ENCODE peak calls at places on chromosome X, in five cellular contexts. One of them, this sample, is unnamed.

GRCh38 chrX:26295425-26295824 is 79.5 kb downstream of the MAGEB5 start:
- DNase-seq in mesenchymal stem cell: no peak
- DNase-seq in trophoblast cell: no peak
- DNase-seq in H1: no peak
- DNase-seq in H9: no peak
- DNase-seq in this sample: no peak

GRCh38 chrX:12685541-12685940 is 105.7 kb upstream of the PRPS2 start:
- DNase-seq in H9: no peak
- DNase-seq in trophoblast cell: no peak
- DNase-seq in H1: no peak
- DNase-seq in mesenchymal stem cell: no peak
- DNase-seq in this sample: no peak

GRCh38 chrX:115362334-115363095 is 73.0 kb downstream of the LUZP4 start:
- DNase-seq in mesenchymal stem cell: peak; percentile 61
- DNase-seq in H9: no peak
- DNase-seq in trophoblast cell: no peak
- DNase-seq in H1: no peak
- DNase-seq in this sample: no peak

GRCh38 chrX:13216139-13216538 is 103.7 kb downstream of the ATXN3L start:
- DNase-seq in mesenchymal stem cell: peak; percentile 5
- DNase-seq in trophoblast cell: no peak
- DNase-seq in H9: no peak
- DNase-seq in H1: no peak
- DNase-seq in this sample: no peak

GRCh38 chrX:81232218-81232617 is 30.3 kb downstream of the SH3BGRL start:
- DNase-seq in trophoblast cell: no peak
- DNase-seq in mesenchymal stem cell: no peak
- DNase-seq in H1: no peak
- DNase-seq in H9: no peak
- DNase-seq in this sample: no peak

GRCh38 chrX:107678957-107679740 is 50.8 kb downstream of the PRPS1 start:
- DNase-seq in H1: no peak
- DNase-seq in mesenchymal stem cell: peak; percentile 84
- DNase-seq in H9: peak; percentile 39
- DNase-seq in trophoblast cell: no peak
- DNase-seq in this sample: no peak

GRCh38 chrX:75156537-75156945 is 458 bp upstream of the ABCB7 start:
- DNase-seq in trophoblast cell: no peak
- DNase-seq in mesenchymal stem cell: peak; percentile 58
- DNase-seq in H1: no peak
- DNase-seq in H9: no peak
- DNase-seq in this sample: no peak

GRCh38 chrX:103913356-103914020 is 48.9 kb upstream of the TMSB15B start:
- DNase-seq in mesenchymal stem cell: no peak
- DNase-seq in H9: peak; percentile 31
- DNase-seq in trophoblast cell: no peak
- DNase-seq in H1: no peak
- DNase-seq in this sample: no peak

GRCh38 chrX:14356401-14356800 is 172.9 kb upstream of the GLRA2 start:
- DNase-seq in H1: no peak
- DNase-seq in H9: no peak
- DNase-seq in mesenchymal stem cell: peak; percentile 9
- DNase-seq in trophoblast cell: no peak
- DNase-seq in this sample: no peak

GRCh38 chrX:150258463-150259430 is 104.4 kb upstream of the MAMLD1 start:
- DNase-seq in mesenchymal stem cell: no peak
- DNase-seq in trophoblast cell: no peak
- DNase-seq in H1: no peak
- DNase-seq in H9: no peak
- DNase-seq in this sample: no peak

GRCh38 chrX:119516157-119516702 is 48.0 kb downstream of the SLC25A5 start:
- DNase-seq in trophoblast cell: peak; percentile 29
- DNase-seq in H1: no peak
- DNase-seq in mesenchymal stem cell: peak; percentile 70
- DNase-seq in H9: peak; percentile 49
- DNase-seq in this sample: peak; percentile 49

GRCh38 chrX:39058724-39059123 is 257.5 kb downstream of the MID1IP1 start:
- DNase-seq in trophoblast cell: no peak
- DNase-seq in H9: no peak
- DNase-seq in mesenchymal stem cell: no peak
- DNase-seq in H1: no peak
- DNase-seq in this sample: no peak

GRCh38 chrX:69210513-69211065 is 45.3 kb upstream of the PJA1 start:
- DNase-seq in trophoblast cell: no peak
- DNase-seq in mesenchymal stem cell: no peak
- DNase-seq in H1: no peak
- DNase-seq in H9: no peak
- DNase-seq in this sample: no peak

GRCh38 chrX:131187234-131187633 is 101.9 kb downstream of the IGSF1 start:
- DNase-seq in mesenchymal stem cell: no peak
- DNase-seq in H9: no peak
- DNase-seq in H1: no peak
- DNase-seq in trophoblast cell: no peak
- DNase-seq in this sample: no peak

GRCh38 chrX:68571292-68572256 is 72.7 kb downstream of the YIPF6 start:
- DNase-seq in H1: no peak
- DNase-seq in mesenchymal stem cell: peak; percentile 61
- DNase-seq in H9: no peak
- DNase-seq in trophoblast cell: no peak
- DNase-seq in this sample: no peak

GRCh38 chrX:69740317-69740716 is 124.4 kb downstream of the EDA start:
- DNase-seq in H9: no peak
- DNase-seq in mesenchymal stem cell: no peak
- DNase-seq in trophoblast cell: no peak
- DNase-seq in H1: no peak
- DNase-seq in this sample: no peak

GRCh38 chrX:10106801-10107200 is 50.0 kb upstream of the CLCN4 start:
- DNase-seq in trophoblast cell: no peak
- DNase-seq in H1: no peak
- DNase-seq in mesenchymal stem cell: no peak
- DNase-seq in H9: no peak
- DNase-seq in this sample: no peak

GRCh38 chrX:38841766-38842165 is 40.5 kb downstream of the MID1IP1 start:
- DNase-seq in H9: no peak
- DNase-seq in mesenchymal stem cell: no peak
- DNase-seq in H1: no peak
- DNase-seq in trophoblast cell: no peak
- DNase-seq in this sample: no peak

GRCh38 chrX:152220612-152221011 is 82.2 kb upstream of the MAGEA10 start:
- DNase-seq in trophoblast cell: no peak
- DNase-seq in H9: no peak
- DNase-seq in H1: no peak
- DNase-seq in mesenchymal stem cell: no peak
- DNase-seq in this sample: no peak

GRCh38 chrX:145002776-145003175 is 244.5 kb upstream of the SPANXN1 start:
- DNase-seq in H1: no peak
- DNase-seq in H9: no peak
- DNase-seq in trophoblast cell: no peak
- DNase-seq in mesenchymal stem cell: peak; percentile 67
- DNase-seq in this sample: no peak

GRCh38 chrX:133570549-133570948 is 155.3 kb upstream of the GPC4 start:
- DNase-seq in H1: no peak
- DNase-seq in trophoblast cell: no peak
- DNase-seq in mesenchymal stem cell: no peak
- DNase-seq in H9: no peak
- DNase-seq in this sample: no peak

GRCh38 chrX:38170556-38170955 is 50.1 kb downstream of the SRPX start:
- DNase-seq in trophoblast cell: no peak
- DNase-seq in H9: no peak
- DNase-seq in mesenchymal stem cell: no peak
- DNase-seq in H1: no peak
- DNase-seq in this sample: no peak

GRCh38 chrX:3520458-3520857 is 174.0 kb upstream of the MXRA5 start:
- DNase-seq in H1: no peak
- DNase-seq in H9: no peak
- DNase-seq in mesenchymal stem cell: no peak
- DNase-seq in trophoblast cell: no peak
- DNase-seq in this sample: no peak

GRCh38 chrX:7133036-7133412 is 14.5 kb upstream of the STS start:
- DNase-seq in trophoblast cell: no peak
- DNase-seq in mesenchymal stem cell: no peak
- DNase-seq in H1: no peak
- DNase-seq in H9: no peak
- DNase-seq in this sample: no peak
- H4K91ac ChIP-seq in trophoblast cell: peak overlapping the region; percentile 52
- H4K91ac ChIP-seq in mesenchymal stem cell: peak overlapping the region; percentile 39
- H4K91ac ChIP-seq in H1: no peak overlapping the region
- H4K91ac ChIP-seq in H9: no peak overlapping the region
- H4K91ac ChIP-seq in this sample: no peak overlapping the region

GRCh38 chrX:19156223-19156622 is 34.0 kb upstream of the ADGRG2 start:
- DNase-seq in H1: no peak
- DNase-seq in H9: peak; percentile 33
- DNase-seq in mesenchymal stem cell: no peak
- DNase-seq in trophoblast cell: no peak
- DNase-seq in this sample: no peak
- H2BK12ac ChIP-seq in H1: no peak overlapping the region
- H2BK12ac ChIP-seq in H9: no peak overlapping the region
- H2BK12ac ChIP-seq in mesenchymal stem cell: no peak overlapping the region
- H2BK12ac ChIP-seq in trophoblast cell: no peak overlapping the region
- H2BK12ac ChIP-seq in this sample: no peak overlapping the region

DNA sequence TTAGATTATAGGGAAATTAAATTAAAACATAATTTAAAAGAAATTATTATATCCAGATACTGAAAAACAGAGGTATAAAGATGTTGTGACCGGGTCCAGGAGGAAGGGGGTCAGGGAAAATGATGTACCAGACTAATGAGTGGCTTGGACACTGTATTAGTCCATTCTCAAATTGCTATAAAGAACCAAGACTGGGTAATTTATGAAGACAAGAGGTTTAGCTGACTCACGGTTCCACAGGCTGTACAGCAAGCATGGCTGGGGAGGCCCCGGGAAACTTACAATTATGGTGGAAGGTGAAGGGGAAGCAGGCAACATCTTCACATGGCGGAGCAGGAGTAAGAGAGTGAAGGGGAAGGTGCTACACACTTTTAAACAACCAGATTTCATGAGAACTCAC is 3.4 kb upstream of the FAM9B start:
- DNase-seq in trophoblast cell: no peak
- DNase-seq in mesenchymal stem cell: peak; percentile 8
- DNase-seq in H1: no peak
- DNase-seq in H9: no peak
- DNase-seq in this sample: no peak
- H3K4me2 ChIP-seq in trophoblast cell: no peak overlapping the region
- H3K4me2 ChIP-seq in mesenchymal stem cell: no peak overlapping the region
- H3K4me2 ChIP-seq in H1: no peak overlapping the region
- H3K4me2 ChIP-seq in H9: no peak overlapping the region
- H3K4me2 ChIP-seq in this sample: no peak overlapping the region

GRCh38 chrX:54182864-54183613 is at the start of gene FAM120C:
- DNase-seq in H1: no peak
- DNase-seq in H9: peak; percentile 80
- DNase-seq in mesenchymal stem cell: peak; percentile 79
- DNase-seq in trophoblast cell: peak; percentile 19
- DNase-seq in this sample: peak; percentile 64

GRCh38 chrX:54184474-54184873 is 1.4 kb upstream of the FAM120C start:
- DNase-seq in trophoblast cell: no peak
- DNase-seq in mesenchymal stem cell: no peak
- DNase-seq in H1: no peak
- DNase-seq in H9: no peak
- DNase-seq in this sample: no peak

GRCh38 chrX:54180403-54180802 is 2.7 kb downstream of the FAM120C start:
- DNase-seq in H1: no peak
- DNase-seq in H9: no peak
- DNase-seq in trophoblast cell: no peak
- DNase-seq in mesenchymal stem cell: peak; percentile 43
- DNase-seq in this sample: no peak

GRCh38 chrX:54181196-54181953 is 1.7 kb downstream of the FAM120C start:
- DNase-seq in H9: no peak
- DNase-seq in mesenchymal stem cell: peak; percentile 28
- DNase-seq in trophoblast cell: no peak
- DNase-seq in H1: no peak
- DNase-seq in this sample: no peak

GRCh38 chrX:54182194-54182863 is 725 bp downstream of the FAM120C start:
- DNase-seq in H9: peak; percentile 43
- DNase-seq in H1: no peak
- DNase-seq in trophoblast cell: no peak
- DNase-seq in mesenchymal stem cell: peak; percentile 43
- DNase-seq in this sample: peak; percentile 8
- H4K91ac ChIP-seq in H9: no peak overlapping the region
- H4K91ac ChIP-seq in H1: peak overlapping the region; percentile 65
- H4K91ac ChIP-seq in trophoblast cell: peak overlapping the region; percentile 97
- H4K91ac ChIP-seq in mesenchymal stem cell: peak overlapping the region; percentile 90
- H4K91ac ChIP-seq in this sample: no peak overlapping the region

GRCh38 chrX:20143539-20143938 is 1.9 kb upstream of the EIF1AX start:
- DNase-seq in trophoblast cell: no peak
- DNase-seq in H9: no peak
- DNase-seq in H1: no peak
- DNase-seq in mesenchymal stem cell: no peak
- DNase-seq in this sample: no peak
- H2BK12ac ChIP-seq in trophoblast cell: no peak overlapping the region
- H2BK12ac ChIP-seq in H9: no peak overlapping the region
- H2BK12ac ChIP-seq in H1: no peak overlapping the region
- H2BK12ac ChIP-seq in mesenchymal stem cell: no peak overlapping the region
- H2BK12ac ChIP-seq in this sample: no peak overlapping the region

DNA sequence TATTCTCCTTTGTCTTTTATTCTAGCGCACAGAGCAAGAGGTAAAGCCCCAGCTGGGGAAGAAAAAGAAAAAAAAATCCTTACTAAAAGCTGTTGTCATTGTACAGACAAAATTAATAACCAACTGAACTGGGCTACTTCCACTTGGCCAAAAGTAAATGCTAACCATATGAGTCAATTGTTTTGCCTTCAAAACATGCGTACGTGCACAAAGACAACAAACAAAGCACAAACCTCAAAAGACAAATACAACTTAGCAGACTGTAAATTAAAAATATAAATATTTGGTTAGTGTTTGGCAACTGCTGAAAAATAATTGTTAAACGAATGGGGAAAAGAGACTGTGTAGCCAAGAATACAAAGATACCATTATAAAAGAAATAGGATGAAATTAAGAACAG is 5.9 kb downstream of the EDA2R start:
- DNase-seq in H1: no peak
- DNase-seq in mesenchymal stem cell: no peak
- DNase-seq in H9: no peak
- DNase-seq in trophoblast cell: no peak
- DNase-seq in this sample: no peak
- H3K4me2 ChIP-seq in H1: no peak overlapping the region
- H3K4me2 ChIP-seq in mesenchymal stem cell: no peak overlapping the region
- H3K4me2 ChIP-seq in H9: no peak overlapping the region
- H3K4me2 ChIP-seq in trophoblast cell: no peak overlapping the region
- H3K4me2 ChIP-seq in this sample: no peak overlapping the region

GRCh38 chrX:2487366-2487765 is 13.4 kb downstream of the DHRSX start:
- DNase-seq in trophoblast cell: no peak
- DNase-seq in H1: no peak
- DNase-seq in H9: no peak
- DNase-seq in mesenchymal stem cell: no peak
- DNase-seq in this sample: no peak

GRCh38 chrX:2484721-2485459 is 15.9 kb downstream of the DHRSX start:
- DNase-seq in trophoblast cell: no peak
- DNase-seq in mesenchymal stem cell: no peak
- DNase-seq in H1: no peak
- DNase-seq in H9: no peak
- DNase-seq in this sample: no peak

GRCh38 chrX:2485789-2486345 is 14.9 kb downstream of the DHRSX start:
- DNase-seq in mesenchymal stem cell: no peak
- DNase-seq in H1: no peak
- DNase-seq in trophoblast cell: no peak
- DNase-seq in H9: no peak
- DNase-seq in this sample: no peak

GRCh38 chrX:2485460-2485753 is 15.4 kb downstream of the DHRSX start:
- DNase-seq in trophoblast cell: no peak
- DNase-seq in H1: no peak
- DNase-seq in H9: no peak
- DNase-seq in mesenchymal stem cell: no peak
- DNase-seq in this sample: no peak

GRCh38 chrX:2486476-2487133 is 14.2 kb downstream of the DHRSX start:
- DNase-seq in trophoblast cell: no peak
- DNase-seq in H9: no peak
- DNase-seq in H1: no peak
- DNase-seq in mesenchymal stem cell: no peak
- DNase-seq in this sample: no peak
- H4K91ac ChIP-seq in trophoblast cell: no peak overlapping the region
- H4K91ac ChIP-seq in H9: no peak overlapping the region
- H4K91ac ChIP-seq in H1: no peak overlapping the region
- H4K91ac ChIP-seq in mesenchymal stem cell: no peak overlapping the region
- H4K91ac ChIP-seq in this sample: no peak overlapping the region